ENCODE peak calls at places on chromosomes 2 and 18, in four cellular contexts. F is HL-60, V is K562, G is GM12878. Y is an unnamed sample.

GRCh38 chr2:135960598-135961551 is 24.6 kb downstream of the DARS1 start:
- DNase-seq in F (no peak), V (no peak), G (no peak), Y (no peak)

GRCh38 chr2:39625193-39625926 is 40.4 kb upstream of the TMEM178A start:
- DNase-seq in F (peak), V (no peak), G (no peak), Y (no peak)

GRCh38 chr2:74548919-74549684 is 4.6 kb downstream of the LOXL3 start:
- DNase-seq in F (no peak), V (peak), G (no peak), Y (no peak)

GRCh38 chr2:11871421-11871820 is 125.0 kb downstream of the LPIN1 start:
- DNase-seq in F (no peak), V (no peak), G (no peak), Y (no peak)

GRCh38 chr2:239678666-239679296 is 278.0 kb upstream of the HDAC4 start:
- DNase-seq in F (no peak), V (no peak), G (no peak), Y (no peak)

GRCh38 chr2:191945623-191946022 is 98.7 kb upstream of the CAVIN2 start:
- DNase-seq in F (no peak), V (no peak), G (no peak), Y (no peak)

GRCh38 chr2:32067549-32067948 is 4.2 kb downstream of the SPAST start:
- DNase-seq in F (no peak), V (no peak), G (no peak), Y (no peak)

GRCh38 chr2:85511008-85511895 is 27.7 kb upstream of the MAT2A start:
- DNase-seq in F (no peak), V (no peak), G (no peak), Y (no peak)

GRCh38 chr2:127145255-127145899 is 38.4 kb upstream of the BIN1 start:
- DNase-seq in F (no peak), V (no peak), G (no peak), Y (no peak)

GRCh38 chr2:233121856-233122255 is 61.7 kb downstream of the INPP5D start:
- DNase-seq in F (no peak), V (no peak), G (no peak), Y (no peak)

GRCh38 chr2:173231465-173231864 is 123.2 kb upstream of the CDCA7 start:
- DNase-seq in F (no peak), V (no peak), G (no peak), Y (no peak)

GRCh38 chr2:226699321-226699720 is 100.3 kb downstream of the IRS1 start:
- DNase-seq in F (no peak), V (peak), G (no peak), Y (no peak)

GRCh38 chr18:24271381-24272331 is 126.0 kb downstream of the OSBPL1A start:
- DNase-seq in F (peak), V (peak), G (no peak), Y (peak)

GRCh38 chr2:6452702-6453481 is 412.8 kb downstream of the CMPK2 start:
- DNase-seq in F (no peak), V (no peak), G (no peak), Y (no peak)

GRCh38 chr2:16141641-16141921 is 201.2 kb downstream of the MYCN start:
- DNase-seq in F (no peak), V (no peak), G (no peak), Y (no peak)

GRCh38 chr18:26864658-26865057 is 849 bp downstream of the AQP4 start:
- DNase-seq in F (no peak), V (no peak), G (no peak), Y (no peak)

GRCh38 chr18:12726774-12727550 is 24.1 kb downstream of the PSMG2 start:
- DNase-seq in F (peak), V (peak), G (no peak), Y (no peak)

GRCh38 chr18:12776821-12777471 is 74.1 kb downstream of the PSMG2 start:
- DNase-seq in F (no peak), V (no peak), G (no peak), Y (no peak)

GRCh38 chr2:235511187-235511661 is 17.4 kb downstream of the AGAP1 start:
- DNase-seq in F (no peak), V (no peak), G (no peak), Y (no peak)

GRCh38 chr2:144860421-144860820 is 340.5 kb upstream of the ZEB2 start:
- DNase-seq in F (no peak), V (no peak), G (no peak), Y (no peak)

GRCh38 chr2:106189764-106190468 is 4.2 kb downstream of the UXS1 start:
- DNase-seq in F (peak), V (no peak), G (no peak), Y (no peak)

GRCh38 chr2:218471070-218471469 is 52.1 kb downstream of the VIL1 start:
- DNase-seq in F (no peak), V (no peak), G (no peak), Y (no peak)

GRCh38 chr2:234204480-234204879 is 154.0 kb downstream of the SPP2 start:
- DNase-seq in F (no peak), V (no peak), G (no peak), Y (no peak)

GRCh38 chr2:96877513-96878159 is 7.8 kb upstream of the SEMA4C start:
- DNase-seq in F (no peak), V (no peak), G (no peak), Y (no peak)

GRCh38 chr18:62452280-62452824 is 70.5 kb upstream of the ZCCHC2 start:
- DNase-seq in F (peak), V (no peak), G (no peak), Y (no peak)

GRCh38 chr2:127157651-127158460 is 50.9 kb upstream of the BIN1 start:
- DNase-seq in F (no peak), V (peak), G (no peak), Y (no peak)

GRCh38 chr2:1816414-1816911 is 72.1 kb upstream of the PXDN start:
- DNase-seq in F (no peak), V (no peak), G (no peak), Y (no peak)

GRCh38 chr2:114213808-114214207 is 228.6 kb upstream of the DPP10 start:
- DNase-seq in F (no peak), V (no peak), G (no peak), Y (no peak)

GRCh38 chr18:26536664-26537063 is 11.7 kb downstream of the KCTD1 start:
- DNase-seq in F (no peak), V (no peak), G (no peak), Y (no peak)

GRCh38 chr2:67895171-67895941 is 167.4 kb downstream of the C1D start:
- DNase-seq in F (no peak), V (no peak), G (no peak), Y (no peak)

GRCh38 chr2:69384618-69385081 is 2.4 kb downstream of the GFPT1 start:
- DNase-seq in F (no peak), V (no peak), G (no peak), Y (no peak)

GRCh38 chr2:145286716-145287115 is 766.8 kb upstream of the ZEB2 start:
- DNase-seq in F (no peak), V (no peak), G (no peak), Y (no peak)

GRCh38 chr2:195317533-195317932 is 339.5 kb upstream of the SLC39A10 start:
- DNase-seq in F (no peak), V (no peak), G (no peak), Y (no peak)

GRCh38 chr2:108575132-108575966 is 41.1 kb downstream of the LIMS1 start:
- DNase-seq in F (no peak), V (no peak), G (peak), Y (no peak)

GRCh38 chr18:36415606-36416005 is 118.1 kb downstream of the FHOD3 start:
- DNase-seq in F (no peak), V (no peak), G (no peak), Y (no peak)

GRCh38 chr2:69397234-69397633 is 10.2 kb upstream of the GFPT1 start:
- DNase-seq in F (no peak), V (no peak), G (no peak), Y (no peak)

GRCh38 chr2:230660294-230661060 is 52.2 kb upstream of the CAB39 start:
- DNase-seq in F (peak), V (peak), G (peak), Y (no peak)

GRCh38 chr18:75625966-75626365 is 198.5 kb upstream of the SMIM21 start:
- DNase-seq in F (no peak), V (no peak), G (no peak), Y (no peak)

GRCh38 chr18:2112435-2113045 is 458.8 kb downstream of the METTL4 start:
- DNase-seq in F (no peak), V (no peak), G (no peak), Y (no peak)
- TF ChIP-seq SPI1 in F (no peak), V (no peak), G (no peak), Y (no peak)

GRCh38 chr2:71001592-71002570 is 7.2 kb upstream of the TEX261 start:
- DNase-seq in F (no peak), V (no peak), G (no peak), Y (no peak)
- TF ChIP-seq SPI1 in F (no peak), V (no peak), G (no peak), Y (no peak)

DNA sequence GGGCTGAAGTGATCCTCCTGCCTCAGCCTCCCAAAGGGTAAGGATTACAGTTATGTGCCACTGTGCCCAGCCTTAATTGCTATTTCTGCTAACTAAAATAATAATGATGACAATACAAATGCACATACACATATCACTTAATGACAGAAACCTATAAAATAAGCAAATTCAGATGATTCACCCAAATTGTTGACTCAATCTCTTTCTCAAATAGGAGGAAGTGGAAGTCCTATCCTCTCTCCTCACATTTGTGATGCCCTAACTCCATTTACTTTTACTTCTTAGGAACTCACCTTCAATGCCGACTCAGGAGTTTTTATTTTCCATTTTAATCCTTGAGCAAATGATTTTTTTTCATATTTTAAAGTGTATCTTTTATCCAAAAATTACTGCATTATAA is 24.5 kb upstream of the RAPH1 start:
- DNase-seq in F (no peak), V (no peak), G (no peak), Y (no peak)
- TF ChIP-seq SPI1 in F (no peak), V (no peak), G (no peak), Y (no peak)

GRCh38 chr2:120940319-120940696 is 204.6 kb downstream of the GLI2 start:
- DNase-seq in F (no peak), V (no peak), G (no peak), Y (no peak)
- TF ChIP-seq SPI1 in F (no peak), V (no peak), G (no peak), Y (no peak)

GRCh38 chr18:73973972-73974371 is 173.7 kb downstream of the FBXO15 start:
- DNase-seq in F (no peak), V (no peak), G (no peak), Y (no peak)
- TF ChIP-seq SPI1 in F (peak), V (no peak), G (no peak), Y (no peak)

DNA sequence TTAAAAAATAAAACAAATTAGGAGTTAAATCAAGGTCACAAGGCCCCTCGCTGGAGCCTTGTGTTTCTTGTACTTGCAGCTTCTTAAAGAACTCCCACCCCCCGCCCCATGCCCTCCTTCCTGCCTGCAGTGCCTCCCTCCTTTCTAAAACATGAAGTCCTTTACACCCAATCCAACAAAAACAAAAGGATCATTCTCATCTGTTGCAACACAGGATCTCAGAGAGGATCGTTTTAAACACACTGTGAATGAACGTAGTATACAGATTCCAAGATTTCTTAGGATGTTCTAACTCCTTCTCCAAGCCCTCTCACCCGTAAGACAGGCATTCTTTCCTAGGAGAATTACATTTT is 1.9 kb downstream of the MRO start:
- DNase-seq in F (no peak), V (no peak), G (no peak), Y (no peak)
- TF ChIP-seq SPI1 in F (no peak), V (no peak), G (no peak), Y (no peak)

GRCh38 chr2:238122287-238123217 is 15.9 kb upstream of the KLHL30 start:
- DNase-seq in F (no peak), V (no peak), G (no peak), Y (no peak)
- TF ChIP-seq SPI1 in F (no peak), V (no peak), G (no peak), Y (no peak)

DNA sequence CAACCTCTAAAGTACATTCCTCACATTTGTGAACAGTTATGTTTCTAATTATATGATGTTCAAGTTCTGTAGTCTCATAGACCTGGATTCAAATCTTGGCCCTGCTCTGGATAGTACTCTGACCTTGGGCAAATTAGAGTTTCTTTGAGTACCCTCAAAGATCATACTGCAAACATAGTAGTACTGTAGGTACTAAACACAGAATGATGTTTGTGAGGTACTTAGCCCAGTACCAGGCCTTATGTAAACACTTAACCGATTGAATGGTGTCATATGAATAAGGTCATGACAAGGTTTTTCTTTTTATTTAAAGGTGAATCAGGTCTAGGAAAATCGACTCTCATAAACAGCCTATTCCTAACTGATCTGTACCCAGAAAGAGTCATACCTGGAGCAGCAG is 19.1 kb downstream of the SEPTIN2 start:
- DNase-seq in F (no peak), V (no peak), G (no peak), Y (no peak)
- TF ChIP-seq SPI1 in F (no peak), V (no peak), G (no peak), Y (no peak)

Y was measured in GM12891.